ENCODE peak calls at places on chromosomes 2 and 18, in six cellular contexts. One of them, this sample, is unnamed.

GRCh38 chr2:111160758-111161157 is 40.0 kb downstream of the BCL2L11 start:
- DNase-seq in right lobe of liver: no peak
- DNase-seq in NB4: no peak
- DNase-seq in stimulated activated CD4-positive, alpha-beta T cell treated with anti-CD3 and anti-CD28 coated beads, Interleukin-2, amount 100 ng/mL, for 48 hours: no peak
- DNase-seq in type B pancreatic cell: no peak
- DNase-seq in germinal center: no peak
- DNase-seq in this sample: no peak

GRCh38 chr2:172792711-172793110 is 57.1 kb downstream of the RAPGEF4 start:
- DNase-seq in right lobe of liver: no peak
- DNase-seq in type B pancreatic cell: no peak
- DNase-seq in stimulated activated CD4-positive, alpha-beta T cell treated with anti-CD3 and anti-CD28 coated beads, Interleukin-2, amount 100 ng/mL, for 48 hours: no peak
- DNase-seq in germinal center: no peak
- DNase-seq in NB4: no peak
- DNase-seq in this sample: no peak

GRCh38 chr2:170737821-170738220 is 22.7 kb downstream of the SP5 start:
- DNase-seq in right lobe of liver: no peak
- DNase-seq in NB4: no peak
- DNase-seq in germinal center: no peak
- DNase-seq in type B pancreatic cell: no peak
- DNase-seq in stimulated activated CD4-positive, alpha-beta T cell treated with anti-CD3 and anti-CD28 coated beads, Interleukin-2, amount 100 ng/mL, for 48 hours: no peak
- DNase-seq in this sample: no peak

GRCh38 chr2:227186751-227187150 is 22.3 kb downstream of the COL4A3 start:
- DNase-seq in stimulated activated CD4-positive, alpha-beta T cell treated with anti-CD3 and anti-CD28 coated beads, Interleukin-2, amount 100 ng/mL, for 48 hours: no peak
- DNase-seq in germinal center: no peak
- DNase-seq in NB4: peak
- DNase-seq in right lobe of liver: no peak
- DNase-seq in type B pancreatic cell: no peak
- DNase-seq in this sample: no peak

GRCh38 chr2:141728886-141729285 is 401.9 kb downstream of the LRP1B start:
- DNase-seq in right lobe of liver: no peak
- DNase-seq in NB4: no peak
- DNase-seq in type B pancreatic cell: no peak
- DNase-seq in stimulated activated CD4-positive, alpha-beta T cell treated with anti-CD3 and anti-CD28 coated beads, Interleukin-2, amount 100 ng/mL, for 48 hours: no peak
- DNase-seq in germinal center: no peak
- DNase-seq in this sample: no peak

GRCh38 chr2:1020206-1020605 is 69.6 kb downstream of the SNTG2 start:
- DNase-seq in right lobe of liver: no peak
- DNase-seq in germinal center: no peak
- DNase-seq in stimulated activated CD4-positive, alpha-beta T cell treated with anti-CD3 and anti-CD28 coated beads, Interleukin-2, amount 100 ng/mL, for 48 hours: no peak
- DNase-seq in type B pancreatic cell: no peak
- DNase-seq in NB4: no peak
- DNase-seq in this sample: no peak

GRCh38 chr2:53202063-53202462 is 565.5 kb upstream of the CHAC2 start:
- DNase-seq in type B pancreatic cell: no peak
- DNase-seq in right lobe of liver: no peak
- DNase-seq in NB4: peak
- DNase-seq in germinal center: no peak
- DNase-seq in stimulated activated CD4-positive, alpha-beta T cell treated with anti-CD3 and anti-CD28 coated beads, Interleukin-2, amount 100 ng/mL, for 48 hours: no peak
- DNase-seq in this sample: no peak

GRCh38 chr2:14632133-14632936 is at the start of gene LRATD1:
- DNase-seq in right lobe of liver: peak
- DNase-seq in germinal center: peak
- DNase-seq in stimulated activated CD4-positive, alpha-beta T cell treated with anti-CD3 and anti-CD28 coated beads, Interleukin-2, amount 100 ng/mL, for 48 hours: no peak
- DNase-seq in type B pancreatic cell: peak
- DNase-seq in NB4: no peak
- DNase-seq in this sample: peak

GRCh38 chr2:219769044-219770030 is 141.9 kb downstream of the SLC4A3 start:
- DNase-seq in stimulated activated CD4-positive, alpha-beta T cell treated with anti-CD3 and anti-CD28 coated beads, Interleukin-2, amount 100 ng/mL, for 48 hours: no peak
- DNase-seq in right lobe of liver: no peak
- DNase-seq in NB4: no peak
- DNase-seq in type B pancreatic cell: no peak
- DNase-seq in germinal center: no peak
- DNase-seq in this sample: peak

GRCh38 chr18:44792456-44793080 is 111.9 kb downstream of the SETBP1 start:
- DNase-seq in stimulated activated CD4-positive, alpha-beta T cell treated with anti-CD3 and anti-CD28 coated beads, Interleukin-2, amount 100 ng/mL, for 48 hours: no peak
- DNase-seq in right lobe of liver: no peak
- DNase-seq in type B pancreatic cell: no peak
- DNase-seq in NB4: no peak
- DNase-seq in germinal center: no peak
- DNase-seq in this sample: no peak

GRCh38 chr2:223870840-223871618 is 33.6 kb upstream of the AP1S3 start:
- DNase-seq in germinal center: no peak
- DNase-seq in type B pancreatic cell: no peak
- DNase-seq in right lobe of liver: no peak
- DNase-seq in NB4: peak
- DNase-seq in stimulated activated CD4-positive, alpha-beta T cell treated with anti-CD3 and anti-CD28 coated beads, Interleukin-2, amount 100 ng/mL, for 48 hours: no peak
- DNase-seq in this sample: no peak

GRCh38 chr2:191811807-191812602 is 34.9 kb downstream of the CAVIN2 start:
- DNase-seq in NB4: peak
- DNase-seq in stimulated activated CD4-positive, alpha-beta T cell treated with anti-CD3 and anti-CD28 coated beads, Interleukin-2, amount 100 ng/mL, for 48 hours: peak
- DNase-seq in germinal center: peak
- DNase-seq in type B pancreatic cell: no peak
- DNase-seq in right lobe of liver: peak
- DNase-seq in this sample: peak

GRCh38 chr2:136874258-136874657 is 108.9 kb downstream of the THSD7B start:
- DNase-seq in type B pancreatic cell: no peak
- DNase-seq in NB4: peak
- DNase-seq in right lobe of liver: no peak
- DNase-seq in stimulated activated CD4-positive, alpha-beta T cell treated with anti-CD3 and anti-CD28 coated beads, Interleukin-2, amount 100 ng/mL, for 48 hours: no peak
- DNase-seq in germinal center: no peak
- DNase-seq in this sample: no peak

GRCh38 chr2:16615687-16616615 is 49.7 kb downstream of the CYRIA start:
- DNase-seq in type B pancreatic cell: no peak
- DNase-seq in NB4: no peak
- DNase-seq in germinal center: no peak
- DNase-seq in stimulated activated CD4-positive, alpha-beta T cell treated with anti-CD3 and anti-CD28 coated beads, Interleukin-2, amount 100 ng/mL, for 48 hours: no peak
- DNase-seq in right lobe of liver: no peak
- DNase-seq in this sample: peak

GRCh38 chr2:201127570-201127969 is 11.6 kb downstream of the CFLAR start:
- DNase-seq in right lobe of liver: no peak
- DNase-seq in NB4: no peak
- DNase-seq in germinal center: no peak
- DNase-seq in type B pancreatic cell: no peak
- DNase-seq in stimulated activated CD4-positive, alpha-beta T cell treated with anti-CD3 and anti-CD28 coated beads, Interleukin-2, amount 100 ng/mL, for 48 hours: peak
- DNase-seq in this sample: peak

GRCh38 chr2:215751200-215751910 is 262.0 kb downstream of the MREG start:
- DNase-seq in type B pancreatic cell: no peak
- DNase-seq in germinal center: no peak
- DNase-seq in NB4: no peak
- DNase-seq in stimulated activated CD4-positive, alpha-beta T cell treated with anti-CD3 and anti-CD28 coated beads, Interleukin-2, amount 100 ng/mL, for 48 hours: no peak
- DNase-seq in right lobe of liver: no peak
- DNase-seq in this sample: no peak

GRCh38 chr18:54149078-54149697 is 75.3 kb downstream of the MBD2 start:
- DNase-seq in NB4: peak
- DNase-seq in type B pancreatic cell: no peak
- DNase-seq in stimulated activated CD4-positive, alpha-beta T cell treated with anti-CD3 and anti-CD28 coated beads, Interleukin-2, amount 100 ng/mL, for 48 hours: peak
- DNase-seq in germinal center: no peak
- DNase-seq in right lobe of liver: no peak
- DNase-seq in this sample: peak

GRCh38 chr18:45910405-45911023 is 56.6 kb downstream of the EPG5 start:
- DNase-seq in right lobe of liver: peak
- DNase-seq in NB4: peak
- DNase-seq in stimulated activated CD4-positive, alpha-beta T cell treated with anti-CD3 and anti-CD28 coated beads, Interleukin-2, amount 100 ng/mL, for 48 hours: peak
- DNase-seq in type B pancreatic cell: no peak
- DNase-seq in germinal center: peak
- DNase-seq in this sample: peak

GRCh38 chr2:106623424-106623823 is 136.3 kb downstream of the CD8B2 start:
- DNase-seq in type B pancreatic cell: no peak
- DNase-seq in right lobe of liver: no peak
- DNase-seq in NB4: no peak
- DNase-seq in germinal center: no peak
- DNase-seq in stimulated activated CD4-positive, alpha-beta T cell treated with anti-CD3 and anti-CD28 coated beads, Interleukin-2, amount 100 ng/mL, for 48 hours: no peak
- DNase-seq in this sample: no peak

GRCh38 chr2:81283081-81283480 is 978.5 kb upstream of the LRRTM1 start:
- DNase-seq in right lobe of liver: no peak
- DNase-seq in NB4: no peak
- DNase-seq in type B pancreatic cell: no peak
- DNase-seq in germinal center: no peak
- DNase-seq in stimulated activated CD4-positive, alpha-beta T cell treated with anti-CD3 and anti-CD28 coated beads, Interleukin-2, amount 100 ng/mL, for 48 hours: no peak
- DNase-seq in this sample: no peak

GRCh38 chr18:8835556-8835955 is 130.2 kb downstream of the MTCL1 start:
- DNase-seq in type B pancreatic cell: no peak
- DNase-seq in stimulated activated CD4-positive, alpha-beta T cell treated with anti-CD3 and anti-CD28 coated beads, Interleukin-2, amount 100 ng/mL, for 48 hours: no peak
- DNase-seq in right lobe of liver: peak
- DNase-seq in NB4: peak
- DNase-seq in germinal center: no peak
- DNase-seq in this sample: no peak

GRCh38 chr18:14074187-14074586 is 58.0 kb downstream of the ZNF519 start:
- DNase-seq in stimulated activated CD4-positive, alpha-beta T cell treated with anti-CD3 and anti-CD28 coated beads, Interleukin-2, amount 100 ng/mL, for 48 hours: no peak
- DNase-seq in germinal center: no peak
- DNase-seq in NB4: peak
- DNase-seq in type B pancreatic cell: no peak
- DNase-seq in right lobe of liver: no peak
- DNase-seq in this sample: no peak

GRCh38 chr2:233436691-233437438 is 82.6 kb downstream of the DGKD start:
- DNase-seq in NB4: no peak
- DNase-seq in right lobe of liver: peak
- DNase-seq in type B pancreatic cell: peak
- DNase-seq in stimulated activated CD4-positive, alpha-beta T cell treated with anti-CD3 and anti-CD28 coated beads, Interleukin-2, amount 100 ng/mL, for 48 hours: no peak
- DNase-seq in germinal center: no peak
- DNase-seq in this sample: no peak

GRCh38 chr18:62426191-62426488 is 96.7 kb upstream of the ZCCHC2 start:
- DNase-seq in right lobe of liver: no peak
- DNase-seq in germinal center: no peak
- DNase-seq in NB4: no peak
- DNase-seq in type B pancreatic cell: no peak
- DNase-seq in stimulated activated CD4-positive, alpha-beta T cell treated with anti-CD3 and anti-CD28 coated beads, Interleukin-2, amount 100 ng/mL, for 48 hours: no peak
- DNase-seq in this sample: no peak

GRCh38 chr2:64975232-64975791 is 13.9 kb upstream of the SLC1A4 start:
- DNase-seq in stimulated activated CD4-positive, alpha-beta T cell treated with anti-CD3 and anti-CD28 coated beads, Interleukin-2, amount 100 ng/mL, for 48 hours: no peak
- DNase-seq in germinal center: no peak
- DNase-seq in type B pancreatic cell: no peak
- DNase-seq in right lobe of liver: peak
- DNase-seq in NB4: no peak
- DNase-seq in this sample: peak

GRCh38 chr18:58896734-58897508 is 32.2 kb downstream of the ZNF532 start:
- DNase-seq in NB4: no peak
- DNase-seq in type B pancreatic cell: no peak
- DNase-seq in right lobe of liver: no peak
- DNase-seq in stimulated activated CD4-positive, alpha-beta T cell treated with anti-CD3 and anti-CD28 coated beads, Interleukin-2, amount 100 ng/mL, for 48 hours: no peak
- DNase-seq in germinal center: peak
- DNase-seq in this sample: no peak

GRCh38 chr18:4403836-4404235 is 51.3 kb downstream of the DLGAP1 start:
- DNase-seq in right lobe of liver: no peak
- DNase-seq in stimulated activated CD4-positive, alpha-beta T cell treated with anti-CD3 and anti-CD28 coated beads, Interleukin-2, amount 100 ng/mL, for 48 hours: no peak
- DNase-seq in germinal center: no peak
- DNase-seq in NB4: no peak
- DNase-seq in type B pancreatic cell: no peak
- DNase-seq in this sample: no peak

GRCh38 chr2:220163486-220163885 is 536.1 kb downstream of the SLC4A3 start:
- DNase-seq in type B pancreatic cell: no peak
- DNase-seq in germinal center: no peak
- DNase-seq in right lobe of liver: no peak
- DNase-seq in stimulated activated CD4-positive, alpha-beta T cell treated with anti-CD3 and anti-CD28 coated beads, Interleukin-2, amount 100 ng/mL, for 48 hours: no peak
- DNase-seq in NB4: no peak
- DNase-seq in this sample: no peak

GRCh38 chr2:237581751-237582746 is 8.5 kb downstream of the RAB17 start:
- DNase-seq in NB4: peak
- DNase-seq in germinal center: no peak
- DNase-seq in right lobe of liver: peak
- DNase-seq in stimulated activated CD4-positive, alpha-beta T cell treated with anti-CD3 and anti-CD28 coated beads, Interleukin-2, amount 100 ng/mL, for 48 hours: peak
- DNase-seq in type B pancreatic cell: no peak
- DNase-seq in this sample: peak

GRCh38 chr2:113157108-113157896 is 16.5 kb upstream of the PSD4 start:
- DNase-seq in stimulated activated CD4-positive, alpha-beta T cell treated with anti-CD3 and anti-CD28 coated beads, Interleukin-2, amount 100 ng/mL, for 48 hours: peak
- DNase-seq in germinal center: peak
- DNase-seq in right lobe of liver: peak
- DNase-seq in type B pancreatic cell: peak
- DNase-seq in NB4: peak
- DNase-seq in this sample: no peak

GRCh38 chr2:44075536-44075935 is 79.7 kb upstream of the LRPPRC start:
- DNase-seq in germinal center: no peak
- DNase-seq in NB4: peak
- DNase-seq in type B pancreatic cell: no peak
- DNase-seq in stimulated activated CD4-positive, alpha-beta T cell treated with anti-CD3 and anti-CD28 coated beads, Interleukin-2, amount 100 ng/mL, for 48 hours: no peak
- DNase-seq in right lobe of liver: peak
- DNase-seq in this sample: peak

GRCh38 chr2:28521663-28522062 is 25.8 kb downstream of the PLB1 start:
- DNase-seq in germinal center: no peak
- DNase-seq in type B pancreatic cell: no peak
- DNase-seq in stimulated activated CD4-positive, alpha-beta T cell treated with anti-CD3 and anti-CD28 coated beads, Interleukin-2, amount 100 ng/mL, for 48 hours: no peak
- DNase-seq in right lobe of liver: no peak
- DNase-seq in NB4: peak
- DNase-seq in this sample: no peak

GRCh38 chr18:77065221-77065981 is 67.2 kb downstream of the MBP start:
- DNase-seq in germinal center: no peak
- DNase-seq in stimulated activated CD4-positive, alpha-beta T cell treated with anti-CD3 and anti-CD28 coated beads, Interleukin-2, amount 100 ng/mL, for 48 hours: no peak
- DNase-seq in type B pancreatic cell: no peak
- DNase-seq in right lobe of liver: peak
- DNase-seq in NB4: peak
- DNase-seq in this sample: no peak

GRCh38 chr2:120552800-120553471 is 182.7 kb upstream of the GLI2 start:
- DNase-seq in stimulated activated CD4-positive, alpha-beta T cell treated with anti-CD3 and anti-CD28 coated beads, Interleukin-2, amount 100 ng/mL, for 48 hours: peak
- DNase-seq in NB4: peak
- DNase-seq in germinal center: peak
- DNase-seq in type B pancreatic cell: peak
- DNase-seq in right lobe of liver: peak
- DNase-seq in this sample: peak